ENCODE peak calls at places on chromosome 18, in seven cellular contexts. G is mammary epithelial cell, M is PC-9, V is ovary, J is heart right ventricle, U is small intestine, Z is HCT116. X is an unnamed sample.
A peak's percentile ranks its signal among the peaks of the same experiment; 100 is the strongest.

GRCh38 chr18:70243131-70243530 is 37.6 kb upstream of the RTTN start:
- DNase-seq in G (no peak), M (peak; percentile 65), V (no peak), J (no peak), U (peak; percentile 75), Z (peak; percentile 55), X (peak; percentile 5)

GRCh38 chr18:63159590-63159989 is 160.0 kb downstream of the BCL2 start:
- DNase-seq in G (no peak), M (no peak), V (no peak), J (no peak), U (no peak), Z (no peak), X (no peak)

GRCh38 chr18:57801379-57802165 is 1.5 kb downstream of the ATP8B1 start:
- DNase-seq in G (no peak), M (no peak), V (no peak), J (peak; percentile 23), U (peak; percentile 63), Z (no peak), X (peak; percentile 50)

GRCh38 chr18:48405108-48405507 is 4.1 kb downstream of the ZBTB7C start:
- DNase-seq in G (peak; percentile 75), M (no peak), V (no peak), J (no peak), U (no peak), Z (no peak), X (peak; percentile 44)

GRCh38 chr18:24446953-24447537 is 13.4 kb upstream of the HRH4 start:
- DNase-seq in G (no peak), M (no peak), V (no peak), J (no peak), U (peak; percentile 41), Z (no peak), X (peak; percentile 5)

GRCh38 chr18:25463726-25464125 is 111.8 kb upstream of the ZNF521 start:
- DNase-seq in G (no peak), M (no peak), V (no peak), J (no peak), U (no peak), Z (no peak), X (no peak)

GRCh38 chr18:8212893-8213805 is 396.1 kb upstream of the RAB12 start:
- DNase-seq in G (peak; percentile 5), M (no peak), V (no peak), J (no peak), U (no peak), Z (no peak), X (peak; percentile 95)

GRCh38 chr18:79599503-79599931 is 80.1 kb upstream of the CTDP1 start:
- DNase-seq in G (no peak), M (no peak), V (peak; percentile 23), J (no peak), U (no peak), Z (no peak), X (peak; percentile 57)

GRCh38 chr18:6938003-6938402 is 179.6 kb downstream of the LAMA1 start:
- DNase-seq in G (no peak), M (no peak), V (no peak), J (no peak), U (peak; percentile 45), Z (no peak), X (no peak)

GRCh38 chr18:62720766-62721613 is 5.6 kb downstream of the PHLPP1 start:
- DNase-seq in G (no peak), M (no peak), V (no peak), J (no peak), U (no peak), Z (no peak), X (no peak)

GRCh38 chr18:36527740-36528455 is 230.4 kb downstream of the FHOD3 start:
- DNase-seq in G (no peak), M (peak; percentile 17), V (no peak), J (no peak), U (peak; percentile 70), Z (no peak), X (no peak)

GRCh38 chr18:76131738-76132137 is 363.3 kb downstream of the ZNF516 start:
- DNase-seq in G (peak; percentile 99), M (no peak), V (no peak), J (no peak), U (no peak), Z (no peak), X (no peak)

GRCh38 chr18:8167673-8168072 is 441.6 kb upstream of the RAB12 start:
- DNase-seq in G (no peak), M (no peak), V (no peak), J (no peak), U (no peak), Z (no peak), X (no peak)

GRCh38 chr18:68769423-68769822 is 28.5 kb upstream of the CCDC102B start:
- DNase-seq in G (no peak), M (no peak), V (no peak), J (no peak), U (no peak), Z (no peak), X (peak; percentile 34)

GRCh38 chr18:58216071-58216471 is 172.0 kb downstream of the NEDD4L start:
- DNase-seq in G (peak; percentile 75), M (peak; percentile 23), V (no peak), J (no peak), U (peak; percentile 62), Z (no peak), X (no peak)

GRCh38 chr18:63132819-63133200 is 186.8 kb downstream of the BCL2 start:
- DNase-seq in G (no peak), M (no peak), V (no peak), J (no peak), U (peak; percentile 64), Z (no peak), X (no peak)

GRCh38 chr18:57141208-57142129 is 5.4 kb upstream of the BOD1L2 start:
- DNase-seq in G (peak; percentile 35), M (peak; percentile 3), V (peak; percentile 18), J (no peak), U (peak; percentile 98), Z (no peak), X (no peak)

GRCh38 chr18:21444465-21445023 is 156.0 kb downstream of the ESCO1 start:
- DNase-seq in G (peak; percentile 48), M (peak; percentile 9), V (no peak), J (no peak), U (peak; percentile 63), Z (peak; percentile 64), X (peak; percentile 85)

GRCh38 chr18:26894006-26894405 is 28.5 kb upstream of the AQP4 start:
- DNase-seq in G (no peak), M (no peak), V (no peak), J (no peak), U (no peak), Z (no peak), X (no peak)

GRCh38 chr18:3265564-3266033 is 3.7 kb downstream of the MYL12B start:
- DNase-seq in G (no peak), M (no peak), V (no peak), J (no peak), U (no peak), Z (no peak), X (peak; percentile 52)

GRCh38 chr18:75247601-75248421 is 37.2 kb downstream of the TSHZ1 start:
- DNase-seq in G (peak; percentile 54), M (no peak), V (no peak), J (no peak), U (peak; percentile 62), Z (no peak), X (peak; percentile 73)

GRCh38 chr18:6660334-6660733 is 69.2 kb upstream of the ARHGAP28 start:
- DNase-seq in G (no peak), M (no peak), V (no peak), J (no peak), U (no peak), Z (no peak), X (peak; percentile 4)

GRCh38 chr18:68837665-68838390 is 39.9 kb downstream of the CCDC102B start:
- DNase-seq in G (no peak), M (no peak), V (no peak), J (no peak), U (no peak), Z (no peak), X (no peak)

DNA sequence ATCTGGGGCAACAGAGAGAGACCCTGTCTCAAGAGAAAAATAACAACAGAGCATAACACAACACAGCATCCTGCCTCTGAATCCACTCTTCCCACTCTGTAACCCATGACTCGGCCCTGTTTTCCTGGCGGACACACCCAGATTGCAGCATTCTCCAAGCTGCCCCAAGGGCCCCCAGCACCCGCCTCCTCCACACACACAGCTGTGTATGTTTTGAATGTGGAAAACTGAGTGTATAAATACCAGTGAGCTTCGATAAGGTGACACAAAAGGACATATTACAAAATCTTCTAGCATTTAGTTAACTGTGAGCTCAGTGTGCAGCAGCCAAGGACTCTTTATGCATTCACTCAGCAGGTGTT is 13.0 kb downstream of the IMPA2 start:
- DNase-seq in G (peak; percentile 25), M (peak; percentile 25), V (no peak), J (peak; percentile 60), U (peak; percentile 54), Z (no peak), X (peak; percentile 85)
- H3K4me1 ChIP-seq in G (peaks cover 14% of the 10 kb centered on the region), M (peaks cover 17% of the 10 kb centered on the region), V (peaks cover 7% of the 10 kb centered on the region), J (peaks cover 13% of the 10 kb centered on the region), U (no peaks in the 10 kb centered on the region), Z (peaks cover 6% of the 10 kb centered on the region), X (peaks cover 33% of the 10 kb centered on the region)

DNA sequence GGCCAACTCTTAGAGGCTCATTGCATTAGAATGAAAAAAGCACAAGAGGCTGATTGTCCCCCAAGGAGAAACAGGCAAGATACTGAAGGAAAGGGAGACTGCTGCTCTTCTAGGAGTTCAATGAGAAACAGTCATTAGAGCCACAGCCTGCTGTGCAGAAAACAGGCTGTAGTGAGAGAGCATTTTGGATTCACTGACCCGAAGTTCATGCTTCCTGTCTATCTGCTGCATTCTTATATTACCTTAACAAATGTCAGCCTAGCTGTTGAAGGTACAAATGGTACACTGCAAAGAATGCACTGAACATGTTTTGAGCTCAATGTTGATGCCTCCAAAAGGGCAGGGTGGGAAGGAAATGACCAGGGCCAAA is 423.4 kb downstream of the SETBP1 start:
- DNase-seq in G (no peak), M (no peak), V (no peak), J (no peak), U (no peak), Z (no peak), X (no peak)
- H3K4me1 ChIP-seq in G (peaks cover 4% of the 10 kb centered on the region), M (no peaks in the 10 kb centered on the region), V (no peaks in the 10 kb centered on the region), J (no peaks in the 10 kb centered on the region), U (no peaks in the 10 kb centered on the region), Z (no peaks in the 10 kb centered on the region), X (peaks cover 17% of the 10 kb centered on the region)

GRCh38 chr18:46718501-46719341 is 38.1 kb downstream of the ST8SIA5 start:
- DNase-seq in G (peak; percentile 3), M (no peak), V (no peak), J (no peak), U (no peak), Z (no peak), X (peak; percentile 14)

GRCh38 chr18:46715062-46715461 is 41.8 kb downstream of the ST8SIA5 start:
- DNase-seq in G (no peak), M (no peak), V (no peak), J (no peak), U (no peak), Z (no peak), X (no peak)

GRCh38 chr18:46719388-46719787 is 37.5 kb downstream of the ST8SIA5 start:
- DNase-seq in G (no peak), M (no peak), V (no peak), J (no peak), U (no peak), Z (no peak), X (no peak)

GRCh38 chr18:46716827-46717226 is 40.0 kb downstream of the ST8SIA5 start:
- DNase-seq in G (no peak), M (no peak), V (no peak), J (no peak), U (no peak), Z (no peak), X (no peak)

GRCh38 chr18:46716336-46716735 is 40.5 kb downstream of the ST8SIA5 start:
- DNase-seq in G (no peak), M (no peak), V (no peak), J (no peak), U (no peak), Z (no peak), X (no peak)
- H3K4me1 ChIP-seq in G (no peaks in the 10 kb centered on the region), M (peaks cover 7% of the 10 kb centered on the region), V (peaks cover 5% of the 10 kb centered on the region), J (peaks cover 26% of the 10 kb centered on the region), U (no peaks in the 10 kb centered on the region), Z (peaks cover 4% of the 10 kb centered on the region), X (peaks cover 31% of the 10 kb centered on the region)

GRCh38 chr18:23232331-23232730 is 97.0 kb downstream of the CABLES1 start:
- DNase-seq in G (no peak), M (no peak), V (no peak), J (no peak), U (no peak), Z (no peak), X (no peak)
- H3K4me1 ChIP-seq in G (no peaks in the 10 kb centered on the region), M (peaks cover 17% of the 10 kb centered on the region), V (peaks cover 12% of the 10 kb centered on the region), J (peaks cover 34% of the 10 kb centered on the region), U (peaks cover 3% of the 10 kb centered on the region), Z (peaks cover 2% of the 10 kb centered on the region), X (peaks cover 55% of the 10 kb centered on the region)